ENCODE peak calls at places on chromosome 17, in eight cellular contexts. K is amygdala; T is activated T-helper 9 cell treated with anti-CD3 and anti-CD28 coated beads, Interleukin-2, amount 50 U/mL, for 16 hours; S is fibroblast of gingiva; G is GM13976; Q is astrocyte; O is HFFc6; V is left lung. M is an unnamed sample.

GRCh38 chr17:4043862-4044261 is 79.6 kb upstream of the ATP2A3 start:
- DNase-seq in T (peak; percentile 53), S (no peak), V (no peak), G (no peak), O (no peak), K (no peak), Q (no peak), M (no peak)

GRCh38 chr17:28970879-28971278 is 19.6 kb upstream of the PHF12 start:
- DNase-seq in O (no peak), Q (no peak), T (no peak), G (no peak), S (no peak), V (no peak), K (no peak), M (no peak)

GRCh38 chr17:79607941-79608728 is 2.7 kb downstream of the RBFOX3 start:
- DNase-seq in O (no peak), S (no peak), V (no peak), G (peak; percentile 59), Q (peak; percentile 2), T (no peak), K (no peak), M (no peak)

GRCh38 chr17:76540381-76541300 is 797 bp downstream of the PRCD start:
- DNase-seq in G (peak; percentile 69), S (peak; percentile 87), T (no peak), K (peak; percentile 95), O (peak; percentile 94), V (peak; percentile 93), Q (peak; percentile 90), M (peak; percentile 88)

GRCh38 chr17:39663688-39664580 is 1.2 kb upstream of the TCAP start:
- DNase-seq in G (no peak), S (no peak), Q (no peak), K (no peak), V (no peak), T (no peak), O (no peak), M (no peak)

GRCh38 chr17:78327880-78328279 is 32.0 kb downstream of the SOCS3 start:
- DNase-seq in V (no peak), Q (no peak), O (no peak), K (no peak), G (no peak), S (no peak), T (no peak), M (no peak)

GRCh38 chr17:28743243-28744103 is at the start of gene TRAF4:
- DNase-seq in G (peak; percentile 90), Q (peak; percentile 85), O (peak; percentile 93), S (peak; percentile 89), T (peak; percentile 73), K (no peak), V (peak; percentile 94), M (no peak)

GRCh38 chr17:41683441-41684007 is 5.2 kb upstream of the EIF1 start:
- DNase-seq in K (no peak), G (no peak), V (no peak), S (no peak), Q (no peak), O (no peak), T (no peak), M (no peak)

GRCh38 chr17:9566067-9566466 is 9.6 kb downstream of the STX8 start:
- DNase-seq in V (no peak), T (no peak), G (no peak), Q (peak; percentile 15), K (no peak), O (no peak), S (no peak), M (no peak)

GRCh38 chr17:56707312-56708219 is 114.1 kb downstream of the NOG start:
- DNase-seq in Q (peak; percentile 43), V (no peak), K (no peak), S (no peak), G (no peak), O (no peak), T (no peak), M (no peak)

GRCh38 chr17:73156166-73156840 is 8.5 kb upstream of the SSTR2 start:
- DNase-seq in T (peak; percentile 24), K (no peak), G (peak; percentile 83), S (peak; percentile 48), Q (peak; percentile 39), V (peak; percentile 93), O (peak; percentile 59), M (peak; percentile 60)

GRCh38 chr17:66915204-66915611 is 49.3 kb upstream of the CACNG4 start:
- DNase-seq in T (no peak), Q (no peak), V (no peak), K (no peak), S (no peak), G (no peak), O (no peak), M (no peak)

GRCh38 chr17:60075981-60076380 is 2.7 kb downstream of the HEATR6 start:
- DNase-seq in T (no peak), K (no peak), S (no peak), O (no peak), G (no peak), V (no peak), Q (no peak), M (no peak)

GRCh38 chr17:47978324-47978723 is 7.4 kb downstream of the CDK5RAP3 start:
- DNase-seq in K (no peak), G (peak; percentile 85), S (peak; percentile 40), O (peak; percentile 38), T (peak; percentile 16), Q (peak; percentile 16), V (no peak), M (peak; percentile 58)

GRCh38 chr17:65013613-65014391 is 42.7 kb downstream of the GNA13 start:
- DNase-seq in V (no peak), Q (peak; percentile 90), T (no peak), G (peak; percentile 41), O (peak; percentile 81), S (peak; percentile 67), K (no peak), M (peak; percentile 58)

GRCh38 chr17:15957206-15957605 is 12.3 kb downstream of the ADORA2B start:
- DNase-seq in G (no peak), T (no peak), O (no peak), K (no peak), S (no peak), Q (no peak), V (no peak), M (no peak)

GRCh38 chr17:6435968-6436367 is 1.0 kb upstream of the AIPL1 start:
- DNase-seq in T (peak; percentile 41), Q (peak; percentile 10), G (peak; percentile 87), S (peak; percentile 54), V (no peak), K (no peak), O (peak; percentile 51), M (peak; percentile 63)

GRCh38 chr17:63634163-63634562 is 11.9 kb downstream of the MAP3K3 start:
- DNase-seq in O (no peak), T (no peak), V (no peak), K (no peak), Q (no peak), S (no peak), G (no peak), M (no peak)

GRCh38 chr17:76122411-76123126 is 18.5 kb downstream of the FOXJ1 start:
- DNase-seq in Q (no peak), S (no peak), V (no peak), K (no peak), G (peak; percentile 35), O (no peak), T (no peak), M (no peak)

GRCh38 chr17:49787932-49788442 is 494 bp upstream of the KAT7 start:
- DNase-seq in V (no peak), G (no peak), T (no peak), O (no peak), S (no peak), Q (no peak), K (no peak), M (no peak)

GRCh38 chr17:69267219-69267618 is 38.6 kb upstream of the ABCA10 start:
- DNase-seq in S (no peak), T (no peak), Q (no peak), K (no peak), O (no peak), G (no peak), V (no peak), M (no peak)

GRCh38 chr17:57357830-57358426 is 101.6 kb downstream of the MSI2 start:
- DNase-seq in Q (no peak), V (no peak), T (no peak), S (no peak), O (no peak), G (no peak), K (no peak), M (no peak)

GRCh38 chr17:45020354-45021138 is 30.9 kb downstream of the DCAKD start:
- DNase-seq in G (no peak), K (no peak), S (no peak), T (no peak), Q (no peak), V (no peak), O (no peak), M (no peak)

GRCh38 chr17:19897108-19897854 is 29.5 kb upstream of the ULK2 start:
- DNase-seq in K (no peak), Q (no peak), S (no peak), O (peak; percentile 11), T (no peak), G (no peak), V (no peak), M (no peak)

GRCh38 chr17:50501054-50501453 is 7.2 kb upstream of the MYCBPAP start:
- DNase-seq in O (peak; percentile 8), K (no peak), T (no peak), Q (no peak), V (no peak), G (no peak), S (no peak), M (no peak)

GRCh38 chr17:60248618-60249516 is 99.1 kb downstream of the CA4 start:
- DNase-seq in V (no peak), G (no peak), K (no peak), S (no peak), O (no peak), T (no peak), Q (no peak), M (no peak)

GRCh38 chr17:65181237-65182061 is 44.3 kb downstream of the RGS9 start:
- DNase-seq in V (no peak), Q (no peak), G (peak; percentile 79), S (no peak), K (no peak), T (peak; percentile 18), O (peak; percentile 34), M (no peak)

GRCh38 chr17:45413498-45413923 is 19.2 kb downstream of the ARHGAP27 start:
- DNase-seq in V (peak; percentile 85), K (no peak), Q (no peak), O (no peak), T (no peak), S (no peak), G (peak; percentile 68), M (peak; percentile 92)

GRCh38 chr17:48726916-48727286 is 1.6 kb downstream of the HOXB13 start:
- DNase-seq in K (no peak), T (no peak), V (no peak), S (no peak), Q (no peak), G (no peak), O (no peak), M (no peak)

GRCh38 chr17:67051155-67051538 is 6.8 kb downstream of the CACNG1 start:
- DNase-seq in K (no peak), V (no peak), Q (no peak), O (no peak), G (no peak), T (no peak), S (no peak), M (no peak)

GRCh38 chr17:77821114-77821513 is 137.4 kb upstream of the TNRC6C start:
- DNase-seq in S (no peak), V (peak; percentile 62), G (no peak), O (no peak), T (no peak), Q (no peak), K (no peak), M (no peak)

GRCh38 chr17:77363821-77364361 is 223.1 kb downstream of the SEC14L1 start:
- DNase-seq in O (no peak), G (no peak), T (no peak), S (no peak), K (no peak), Q (peak; percentile 67), V (no peak), M (no peak)

GRCh38 chr17:7475764-7476422 is 3.5 kb downstream of the ZBTB4 start:
- DNase-seq in T (no peak), O (peak; percentile 35), S (peak; percentile 37), V (no peak), K (no peak), Q (no peak), G (no peak), M (peak; percentile 81)

GRCh38 chr17:8870406-8871040 is 3.0 kb upstream of the PIK3R6 start:
- DNase-seq in V (no peak), T (no peak), O (no peak), K (no peak), G (no peak), Q (no peak), S (no peak), M (no peak)